ENCODE peak calls at places on chromosome 9, in eight cellular contexts. J, R, C, U, E, D, M and I are unnamed samples.

GRCh38 chr9:127356906-127357305 is 40.1 kb upstream of the SLC2A8 start:
- DNase-seq in M (no peak), D (no peak), R (no peak), U (no peak), E (no peak), C (no peak), J (no peak), I (no peak)

GRCh38 chr9:95342571-95342970 is 25.1 kb upstream of the FANCC start:
- DNase-seq in E (no peak), C (no peak), M (no peak), J (no peak), U (no peak), D (no peak), R (no peak), I (no peak)

GRCh38 chr9:26131891-26132290 is 453.6 kb upstream of the TUSC1 start:
- DNase-seq in U (no peak), R (no peak), C (no peak), D (no peak), J (no peak), M (no peak), E (peak), I (peak)

GRCh38 chr9:110950041-110950645 is 88.1 kb downstream of the LPAR1 start:
- DNase-seq in M (no peak), E (no peak), U (no peak), C (no peak), R (no peak), D (no peak), J (no peak), I (peak)

GRCh38 chr9:109506097-109506712 is 8.1 kb upstream of the PTPN3 start:
- DNase-seq in E (no peak), D (no peak), C (no peak), U (no peak), J (no peak), M (no peak), R (no peak), I (no peak)

GRCh38 chr9:15417626-15418025 is 5.0 kb upstream of the SNAPC3 start:
- DNase-seq in D (no peak), C (no peak), U (no peak), M (no peak), R (no peak), E (no peak), J (no peak), I (no peak)

GRCh38 chr9:18448101-18448500 is 25.9 kb upstream of the ADAMTSL1 start:
- DNase-seq in D (no peak), R (no peak), J (no peak), C (no peak), U (no peak), E (no peak), M (no peak), I (no peak)

GRCh38 chr9:128552744-128553221 is 396 bp downstream of the SPTAN1 start:
- DNase-seq in U (no peak), R (peak), C (no peak), M (peak), J (peak), D (peak), E (peak), I (peak)

GRCh38 chr9:134552349-134552990 is 89.1 kb upstream of the COL5A1 start:
- DNase-seq in U (no peak), M (peak), J (no peak), C (no peak), R (no peak), D (no peak), E (no peak), I (no peak)

GRCh38 chr9:22240619-22241018 is 206.0 kb upstream of the DMRTA1 start:
- DNase-seq in R (no peak), E (peak), M (no peak), C (no peak), J (no peak), U (no peak), D (no peak), I (peak)

GRCh38 chr9:95409650-95410426 is 92.3 kb upstream of the FANCC start:
- DNase-seq in M (no peak), U (peak), E (peak), C (no peak), R (no peak), J (no peak), D (no peak), I (peak)

GRCh38 chr9:114117996-114118830 is 19.1 kb upstream of the KIF12 start:
- DNase-seq in M (no peak), J (no peak), U (no peak), D (no peak), C (no peak), E (no peak), R (peak), I (no peak)

GRCh38 chr9:37963936-37964739 is 60.2 kb upstream of the SLC25A51 start:
- DNase-seq in D (no peak), U (peak), R (no peak), C (peak), E (peak), J (no peak), M (no peak), I (peak)

GRCh38 chr9:27566118-27566517 is 7.2 kb downstream of the C9orf72 start:
- DNase-seq in M (no peak), D (no peak), E (peak), J (no peak), R (no peak), U (no peak), C (no peak), I (no peak)
- TF ChIP-seq CTCF in M (no peak), D (no peak), E (no peak), J (no peak), R (no peak), U (no peak), C (no peak), I (no peak)

GRCh38 chr9:19759066-19759465 is 29.8 kb downstream of the SLC24A2 start:
- DNase-seq in E (no peak), R (no peak), U (no peak), M (no peak), D (no peak), J (no peak), C (no peak), I (no peak)
- H3K4me3 ChIP-seq in E (no peak), R (no peak), U (no peak), M (no peak), D (no peak), J (no peak), C (no peak), I (no peak)

GRCh38 chr9:106885451-106885850 is 22.5 kb downstream of the ZNF462 start:
- DNase-seq in D (no peak), J (no peak), M (no peak), C (no peak), R (no peak), E (peak), U (no peak), I (peak)

GRCh38 chr9:106883626-106884190 is 20.7 kb downstream of the ZNF462 start:
- DNase-seq in R (no peak), M (no peak), J (no peak), C (no peak), D (no peak), U (no peak), E (no peak), I (peak)

GRCh38 chr9:106886111-106887046 is 23.4 kb downstream of the ZNF462 start:
- DNase-seq in C (no peak), R (no peak), U (no peak), D (no peak), E (no peak), M (no peak), J (no peak), I (no peak)

GRCh38 chr9:106888992-106889631 is 26.1 kb downstream of the ZNF462 start:
- DNase-seq in R (no peak), D (no peak), E (no peak), C (no peak), U (no peak), J (no peak), M (no peak), I (no peak)

GRCh38 chr9:106887066-106887465 is 24.1 kb downstream of the ZNF462 start:
- DNase-seq in D (no peak), M (no peak), U (no peak), E (no peak), J (no peak), R (no peak), C (no peak), I (no peak)
- TF ChIP-seq CTCF in D (no peak), M (no peak), U (no peak), E (no peak), J (no peak), R (no peak), C (no peak), I (no peak)

DNA sequence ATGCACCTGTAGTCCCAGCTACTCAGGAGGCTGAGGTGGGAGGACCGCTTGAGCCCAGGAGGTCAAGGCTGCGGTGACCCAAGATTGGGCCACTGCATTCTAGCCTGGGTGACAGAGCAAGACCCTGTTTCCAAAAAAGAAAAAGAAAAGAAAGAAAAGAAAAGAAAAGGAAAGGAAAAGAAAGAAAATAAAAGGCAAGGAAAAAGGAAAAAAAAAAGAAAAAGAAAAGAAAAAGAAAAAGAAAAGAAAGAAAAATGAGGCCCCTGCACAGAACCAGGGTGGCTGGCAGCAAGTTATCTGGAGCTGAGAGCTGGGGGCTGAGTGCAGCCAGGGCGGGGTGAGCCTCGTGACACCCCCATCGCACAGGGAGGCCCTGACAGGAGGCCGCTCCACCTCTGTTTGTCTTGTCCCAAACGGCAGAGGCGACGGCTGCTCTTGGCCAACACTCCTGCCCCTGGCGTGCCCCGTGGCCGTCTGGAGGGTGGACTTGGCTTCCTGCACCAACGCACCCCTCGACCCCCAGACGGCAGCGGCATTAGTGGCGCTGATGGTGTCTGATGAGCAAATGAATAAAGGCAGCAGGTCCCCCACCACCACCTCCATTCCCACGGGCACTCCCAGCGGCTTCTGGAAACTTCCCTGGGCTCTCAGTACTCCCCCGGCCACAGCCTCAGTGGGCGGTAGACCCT is 16.7 kb downstream of the EXD3 start:
- DNase-seq in M (no peak), R (no peak), U (no peak), E (no peak), D (no peak), C (no peak), J (no peak), I (no peak)
- H3K4me3 ChIP-seq in M (peak), R (peak), U (no peak), E (no peak), D (no peak), C (peak), J (peak), I (no peak)

GRCh38 chr9:69806642-69807041 is 14.0 kb upstream of the CFAP95 start:
- DNase-seq in M (no peak), R (no peak), U (no peak), C (no peak), J (no peak), D (no peak), E (no peak), I (no peak)

GRCh38 chr9:69805962-69806633 is 14.5 kb upstream of the CFAP95 start:
- DNase-seq in U (no peak), J (no peak), D (no peak), E (peak), C (no peak), M (peak), R (peak), I (no peak)

GRCh38 chr9:69811329-69811989 is 9.2 kb upstream of the CFAP95 start:
- DNase-seq in C (no peak), M (no peak), J (no peak), R (no peak), D (no peak), E (no peak), U (no peak), I (no peak)

GRCh38 chr9:69812068-69813000 is 8.3 kb upstream of the CFAP95 start:
- DNase-seq in R (no peak), M (no peak), J (no peak), C (no peak), E (no peak), D (no peak), U (no peak), I (no peak)

DNA sequence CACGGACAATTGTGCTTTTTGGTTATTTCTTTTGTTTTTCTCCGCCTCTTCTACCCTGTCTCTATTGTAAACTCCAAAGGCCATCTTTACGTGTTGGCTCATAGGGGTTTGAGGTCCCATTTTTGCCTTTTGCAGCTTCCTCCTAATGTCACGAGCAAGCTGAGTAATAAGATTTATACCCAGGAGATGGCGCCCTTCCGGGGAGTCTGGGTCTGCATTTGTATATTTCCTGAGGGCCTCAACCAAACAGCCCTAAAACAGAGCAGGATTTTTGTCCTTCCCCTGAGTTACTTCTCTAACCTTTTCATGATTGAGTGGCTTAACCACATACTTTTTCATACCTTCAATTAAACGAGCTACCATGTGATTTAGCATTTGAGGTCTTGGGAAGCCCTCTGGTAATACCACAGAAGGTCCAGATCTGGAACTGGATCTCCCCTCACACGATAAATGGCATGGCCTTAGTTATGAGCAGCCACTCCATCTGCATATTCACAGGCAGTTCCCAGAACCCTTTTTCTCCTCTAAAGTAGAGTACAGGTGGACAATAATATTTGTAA is 11.2 kb upstream of the CFAP95 start:
- DNase-seq in E (peak), M (no peak), C (no peak), R (peak), U (no peak), J (no peak), D (peak), I (peak)
- TF ChIP-seq CTCF in E (peak), M (no peak), C (no peak), R (no peak), U (peak), J (peak), D (peak), I (peak)

DNA sequence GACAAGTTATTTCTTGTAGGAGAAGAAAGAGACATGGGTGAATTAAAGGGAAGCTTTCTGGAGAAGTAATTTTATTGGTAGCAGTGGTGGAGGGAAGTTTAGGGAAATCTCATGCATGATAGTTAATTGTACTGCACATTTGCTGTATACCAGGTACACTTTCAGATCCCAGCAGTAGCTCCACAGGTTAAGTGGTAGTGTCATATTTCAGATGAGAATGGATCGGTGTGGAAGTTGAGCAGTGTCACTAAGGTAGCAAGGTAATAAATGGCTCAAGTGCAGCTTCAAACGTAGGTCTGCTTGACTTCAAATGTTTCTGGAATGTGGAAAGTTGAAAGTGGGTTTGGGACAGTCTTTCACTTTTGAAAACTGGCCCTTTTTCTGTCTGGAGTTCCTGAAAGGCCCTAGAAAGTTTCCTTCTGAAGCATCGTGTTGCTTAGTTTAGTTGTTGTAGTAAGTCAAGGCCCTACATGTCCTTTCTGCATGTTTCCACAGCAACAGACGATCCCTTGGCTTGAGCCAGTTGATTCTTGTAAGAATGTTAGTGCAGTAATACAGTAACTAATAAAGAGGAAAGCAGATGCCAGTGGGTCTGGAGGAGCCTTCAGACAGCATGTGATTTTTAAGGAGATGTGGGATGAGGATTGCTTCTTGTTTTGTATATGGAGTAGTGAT is 3.7 kb downstream of the CLTA start:
- DNase-seq in E (peak), J (no peak), D (no peak), R (no peak), M (no peak), C (no peak), U (no peak), I (peak)
- H3K4me3 ChIP-seq in E (no peak), J (no peak), D (no peak), R (no peak), M (no peak), C (no peak), U (no peak), I (no peak)

DNA sequence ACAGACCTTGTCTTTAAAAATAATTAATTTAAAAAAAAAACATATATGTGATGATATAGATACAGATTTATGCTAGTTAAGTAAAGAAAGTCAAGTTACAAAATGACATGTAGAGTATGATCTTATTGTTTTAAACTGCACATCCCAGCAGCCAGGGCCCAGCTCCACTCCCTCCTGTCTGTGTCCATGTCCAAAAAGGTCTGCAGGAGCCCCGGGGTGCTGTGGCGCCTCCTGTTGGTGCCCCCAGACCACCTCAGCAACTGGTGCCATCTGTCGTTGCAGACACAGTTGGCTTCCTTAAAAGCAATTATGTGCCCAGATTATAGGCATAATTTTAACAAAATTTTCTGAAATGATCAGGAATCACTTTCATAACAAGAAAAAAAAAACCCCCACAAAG is 33.3 kb downstream of the IPPK start:
- DNase-seq in U (no peak), R (peak), E (no peak), D (no peak), C (no peak), M (no peak), J (no peak), I (no peak)
- TF ChIP-seq CTCF in U (peak), R (no peak), E (peak), D (no peak), C (no peak), M (no peak), J (no peak), I (no peak)